ENCODE peak calls at places on chromosomes 12 and 14, in nine cellular contexts. X is psoas muscle; C is glutamatergic neuron; L is NCI-H460; T is DMS 273 treated with DMSO at 0.1 percent for 48 hours; S is mammary epithelial cell; D is stimulated activated naive CD4-positive, alpha-beta T cell; P is amniotic stem cell; O is AG09319. Z is an unnamed sample.
A peak's percentile ranks its signal among the peaks of the same experiment; 100 is the strongest.

GRCh38 chr12:115941362-115941761 is 336.1 kb downstream of the MED13L start:
- DNase-seq in C (no peak), P (no peak), D (no peak), X (no peak), T (peak; percentile 2), L (no peak), O (no peak), S (no peak), Z (no peak)

GRCh38 chr12:106417926-106418910 is 60.7 kb downstream of the POLR3B start:
- DNase-seq in C (no peak), P (no peak), O (peak; percentile 22), S (peak; percentile 62), L (peak; percentile 26), X (no peak), T (no peak), D (no peak), Z (no peak)

GRCh38 chr12:69988601-69989194 is 163.7 kb downstream of the MYRFL start:
- DNase-seq in C (no peak), O (peak; percentile 22), L (no peak), D (no peak), T (no peak), P (no peak), S (peak; percentile 8), X (no peak), Z (no peak)

GRCh38 chr12:30847259-30847658 is 79.3 kb upstream of the TSPAN11 start:
- DNase-seq in D (no peak), X (no peak), T (peak; percentile 32), C (no peak), P (peak; percentile 50), O (peak; percentile 35), S (peak; percentile 59), L (peak; percentile 68), Z (no peak)

GRCh38 chr12:24133385-24133784 is 183.9 kb upstream of the SOX5 start:
- DNase-seq in T (no peak), S (no peak), L (no peak), P (no peak), D (no peak), X (no peak), C (peak; percentile 33), O (no peak), Z (no peak)

GRCh38 chr14:75979071-75979571 is 2.7 kb downstream of the TGFB3 start:
- DNase-seq in S (no peak), X (no peak), O (no peak), L (no peak), C (peak; percentile 66), P (no peak), T (no peak), D (no peak), Z (no peak)

GRCh38 chr14:28766505-28767238 is at the start of gene FOXG1:
- DNase-seq in S (no peak), L (no peak), P (no peak), X (peak; percentile 50), C (peak; percentile 62), D (no peak), T (no peak), O (no peak), Z (peak; percentile 71)

GRCh38 chr12:104793968-104794367 is 164.1 kb downstream of the SLC41A2 start:
- DNase-seq in D (no peak), L (no peak), X (no peak), O (no peak), C (no peak), P (no peak), S (no peak), T (no peak), Z (no peak)

GRCh38 chr12:19872745-19873144 is 433.5 kb downstream of the AEBP2 start:
- DNase-seq in S (no peak), T (no peak), P (no peak), L (no peak), X (no peak), D (no peak), O (no peak), C (no peak), Z (no peak)

GRCh38 chr12:2691340-2692111 is 103.2 kb upstream of the FKBP4 start:
- DNase-seq in D (peak; percentile 51), O (no peak), C (peak; percentile 61), S (no peak), X (no peak), P (no peak), L (no peak), T (peak; percentile 0), Z (peak; percentile 70)

GRCh38 chr12:76329163-76329562 is 19.1 kb downstream of the BBS10 start:
- DNase-seq in O (peak; percentile 83), C (no peak), S (peak; percentile 58), X (no peak), P (peak; percentile 31), D (no peak), L (no peak), T (no peak), Z (no peak)

GRCh38 chr12:121217761-121218160 is 7.8 kb downstream of the P2RX4 start:
- DNase-seq in O (no peak), C (no peak), L (no peak), T (no peak), D (no peak), P (no peak), X (no peak), S (no peak), Z (no peak)

GRCh38 chr12:121451931-121452330 is 52.0 kb downstream of the RNF34 start:
- DNase-seq in X (no peak), L (no peak), O (no peak), P (no peak), T (no peak), D (no peak), C (no peak), S (no peak), Z (no peak)

GRCh38 chr12:114041136-114041535 is 75.0 kb upstream of the RBM19 start:
- DNase-seq in D (no peak), O (no peak), S (no peak), X (no peak), P (no peak), C (no peak), L (no peak), T (no peak), Z (no peak)

GRCh38 chr12:118337194-118337838 is 35.4 kb downstream of the TAOK3 start:
- DNase-seq in O (peak; percentile 49), S (no peak), D (no peak), L (no peak), T (no peak), X (no peak), P (peak; percentile 5), C (no peak), Z (no peak)

GRCh38 chr14:61244051-61244450 is 37.1 kb downstream of the TMEM30B start:
- DNase-seq in C (no peak), S (no peak), D (no peak), T (no peak), P (no peak), L (no peak), O (no peak), X (no peak), Z (no peak)

GRCh38 chr12:101230547-101230946 is 20.5 kb upstream of the SLC5A8 start:
- DNase-seq in X (no peak), T (no peak), D (no peak), S (peak; percentile 92), L (no peak), O (peak; percentile 7), C (no peak), P (peak; percentile 63), Z (no peak)

GRCh38 chr12:90854136-90854689 is 100.8 kb downstream of the CCER1 start:
- DNase-seq in X (no peak), O (peak; percentile 7), S (peak; percentile 25), D (no peak), T (peak; percentile 3), L (peak; percentile 33), P (peak; percentile 37), C (no peak), Z (no peak)

GRCh38 chr14:37763266-37763665 is 167.8 kb downstream of the TTC6 start:
- DNase-seq in C (no peak), P (no peak), T (no peak), O (no peak), X (no peak), L (no peak), D (no peak), S (no peak), Z (no peak)

GRCh38 chr12:11785722-11786121 is 136.2 kb downstream of the ETV6 start:
- DNase-seq in S (peak; percentile 87), P (no peak), O (peak; percentile 72), C (no peak), D (no peak), L (no peak), T (no peak), X (no peak), Z (no peak)

GRCh38 chr12:47094804-47095203 is 15.0 kb upstream of the AMIGO2 start:
- DNase-seq in T (no peak), L (no peak), X (no peak), S (peak; percentile 83), C (no peak), O (no peak), P (no peak), D (no peak), Z (no peak)

GRCh38 chr12:113762849-113763816 is 203.0 kb downstream of the RBM19 start:
- DNase-seq in T (no peak), D (no peak), O (no peak), L (no peak), P (no peak), S (no peak), C (no peak), X (no peak), Z (no peak)

GRCh38 chr12:117064596-117064995 is 34.6 kb downstream of the TESC start:
- DNase-seq in D (no peak), X (no peak), C (no peak), O (no peak), S (no peak), T (no peak), L (no peak), P (no peak), Z (no peak)

GRCh38 chr12:111773801-111774551 is 7.2 kb downstream of the ALDH2 start:
- DNase-seq in T (no peak), X (peak; percentile 85), O (peak; percentile 89), L (no peak), C (no peak), S (peak; percentile 90), D (no peak), P (peak; percentile 39), Z (no peak)

GRCh38 chr12:91434081-91434480 is 251.5 kb upstream of the DCN start:
- DNase-seq in X (no peak), L (no peak), T (no peak), D (no peak), C (no peak), S (no peak), P (no peak), O (no peak), Z (no peak)

GRCh38 chr12:100897240-100897639 is 102.7 kb downstream of the ANO4 start:
- DNase-seq in L (no peak), D (no peak), S (no peak), P (no peak), T (no peak), X (no peak), O (no peak), C (no peak), Z (no peak)

GRCh38 chr12:76236640-76237039 is 111.6 kb downstream of the BBS10 start:
- DNase-seq in T (no peak), D (no peak), S (peak; percentile 95), L (no peak), P (no peak), O (no peak), X (no peak), C (no peak), Z (no peak)

GRCh38 chr12:74337951-74338350 is 199.7 kb upstream of the ATXN7L3B start:
- DNase-seq in P (peak; percentile 29), X (no peak), S (peak; percentile 66), D (no peak), O (no peak), T (no peak), L (no peak), C (no peak), Z (no peak)